ENCODE peak calls at places on chromosome 1, in six cellular contexts. F is pancreas, B is thoracic aorta, N is PC-3, M is breast epithelium, P is fibroblast of lung. V is an unnamed sample.
A peak's percentile ranks its signal among the peaks of the same experiment; 100 is the strongest.

GRCh38 chr1:92536593-92537332 is 50.0 kb upstream of the GFI1 start:
- DNase-seq in F (no peak), B (no peak), N (peak; percentile 26), M (no peak), P (peak; percentile 55), V (no peak)

GRCh38 chr1:39154553-39155361 is 49.7 kb upstream of the MACF1 start:
- DNase-seq in F (no peak), B (no peak), N (peak; percentile 62), M (peak; percentile 63), P (peak; percentile 94), V (no peak)

GRCh38 chr1:235161685-235162327 is 756 bp upstream of the RBM34 start:
- DNase-seq in F (no peak), B (no peak), N (no peak), M (no peak), P (no peak), V (no peak)

GRCh38 chr1:81920245-81920740 is 119.6 kb downstream of the ADGRL2 start:
- DNase-seq in F (no peak), B (no peak), N (no peak), M (no peak), P (peak; percentile 78), V (no peak)

GRCh38 chr1:78667939-78668338 is 18.3 kb downstream of the IFI44 start:
- DNase-seq in F (no peak), B (no peak), N (no peak), M (no peak), P (no peak), V (no peak)

GRCh38 chr1:235011064-235011598 is 117.5 kb downstream of the TOMM20 start:
- DNase-seq in F (no peak), B (no peak), N (no peak), M (no peak), P (no peak), V (no peak)

GRCh38 chr1:214518387-214518786 is 33.0 kb downstream of the PTPN14 start:
- DNase-seq in F (no peak), B (no peak), N (no peak), M (no peak), P (no peak), V (no peak)

GRCh38 chr1:42913426-42914091 is 45.1 kb downstream of the SLC2A1 start:
- DNase-seq in F (no peak), B (no peak), N (peak; percentile 86), M (no peak), P (peak; percentile 88), V (peak; percentile 65)

GRCh38 chr1:9890224-9890731 is 19.8 kb downstream of the CTNNBIP1 start:
- DNase-seq in F (peak; percentile 81), B (no peak), N (peak; percentile 94), M (peak; percentile 58), P (peak; percentile 83), V (no peak)

GRCh38 chr1:89936694-89937093 is 58.2 kb upstream of the ZNF326 start:
- DNase-seq in F (no peak), B (no peak), N (no peak), M (no peak), P (no peak), V (no peak)

GRCh38 chr1:5312870-5313269 is 658.5 kb downstream of the AJAP1 start:
- DNase-seq in F (no peak), B (no peak), N (peak; percentile 10), M (no peak), P (no peak), V (no peak)

GRCh38 chr1:247373721-247374141 is 42.1 kb upstream of the ZNF496 start:
- DNase-seq in F (peak; percentile 68), B (no peak), N (no peak), M (no peak), P (peak; percentile 36), V (no peak)

GRCh38 chr1:201737350-201738060 is 91.5 kb upstream of the IPO9 start:
- DNase-seq in F (no peak), B (no peak), N (no peak), M (no peak), P (peak; percentile 84), V (no peak)

GRCh38 chr1:99645699-99646531 is at the start of gene PALMD:
- DNase-seq in F (peak; percentile 58), B (no peak), N (peak; percentile 60), M (peak; percentile 62), P (no peak), V (no peak)

GRCh38 chr1:234322979-234323378 is 50.3 kb upstream of the COA6 start:
- DNase-seq in F (no peak), B (no peak), N (peak; percentile 41), M (no peak), P (peak; percentile 15), V (peak; percentile 61)

GRCh38 chr1:15866696-15867687 is 19.5 kb downstream of the SPEN start:
- DNase-seq in F (no peak), B (no peak), N (no peak), M (no peak), P (peak; percentile 48), V (no peak)

GRCh38 chr1:213107613-213108012 is 56.6 kb downstream of the RPS6KC1 start:
- DNase-seq in F (no peak), B (no peak), N (no peak), M (no peak), P (no peak), V (no peak)

GRCh38 chr1:33096358-33097005 is 15.5 kb downstream of the AZIN2 start:
- DNase-seq in F (no peak), B (no peak), N (no peak), M (no peak), P (peak; percentile 72), V (no peak)

GRCh38 chr1:171286032-171286705 is 27.8 kb upstream of the FMO4 start:
- DNase-seq in F (no peak), B (no peak), N (peak; percentile 55), M (no peak), P (no peak), V (no peak)

GRCh38 chr1:171279234-171279633 is 30.9 kb downstream of the FMO1 start:
- DNase-seq in F (no peak), B (no peak), N (no peak), M (no peak), P (no peak), V (no peak)

GRCh38 chr1:171277534-171277933 is 29.2 kb downstream of the FMO1 start:
- DNase-seq in F (no peak), B (no peak), N (no peak), M (no peak), P (no peak), V (no peak)

GRCh38 chr1:171279678-171280077 is 31.4 kb downstream of the FMO1 start:
- DNase-seq in F (no peak), B (no peak), N (no peak), M (no peak), P (no peak), V (no peak)

DNA sequence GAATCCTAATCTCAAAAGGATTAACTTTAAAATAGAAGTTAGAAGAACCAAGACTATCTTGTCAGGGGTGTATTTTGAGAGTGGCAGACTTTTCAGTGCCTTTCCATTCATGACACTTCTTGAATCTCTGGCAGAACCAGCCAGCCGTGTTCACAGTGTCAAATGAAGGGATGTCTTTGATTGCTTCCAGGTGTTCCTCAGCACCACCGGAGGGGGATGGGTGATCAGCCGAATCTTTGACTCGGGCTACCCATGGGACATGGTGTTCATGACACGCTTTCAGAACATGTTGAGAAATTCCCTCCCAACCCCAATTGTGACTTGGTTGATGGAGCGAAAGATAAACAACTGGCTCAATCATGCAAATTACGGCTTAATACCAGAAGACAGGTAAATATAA is 32.3 kb downstream of the FMO1 start:
- DNase-seq in F (no peak), B (no peak), N (no peak), M (no peak), P (no peak), V (no peak)
- H3K4me3 ChIP-seq in F (no peak overlapping the region), B (no peak overlapping the region), N (no peak overlapping the region), M (no peak overlapping the region), P (no peak overlapping the region), V (no peak overlapping the region)

DNA sequence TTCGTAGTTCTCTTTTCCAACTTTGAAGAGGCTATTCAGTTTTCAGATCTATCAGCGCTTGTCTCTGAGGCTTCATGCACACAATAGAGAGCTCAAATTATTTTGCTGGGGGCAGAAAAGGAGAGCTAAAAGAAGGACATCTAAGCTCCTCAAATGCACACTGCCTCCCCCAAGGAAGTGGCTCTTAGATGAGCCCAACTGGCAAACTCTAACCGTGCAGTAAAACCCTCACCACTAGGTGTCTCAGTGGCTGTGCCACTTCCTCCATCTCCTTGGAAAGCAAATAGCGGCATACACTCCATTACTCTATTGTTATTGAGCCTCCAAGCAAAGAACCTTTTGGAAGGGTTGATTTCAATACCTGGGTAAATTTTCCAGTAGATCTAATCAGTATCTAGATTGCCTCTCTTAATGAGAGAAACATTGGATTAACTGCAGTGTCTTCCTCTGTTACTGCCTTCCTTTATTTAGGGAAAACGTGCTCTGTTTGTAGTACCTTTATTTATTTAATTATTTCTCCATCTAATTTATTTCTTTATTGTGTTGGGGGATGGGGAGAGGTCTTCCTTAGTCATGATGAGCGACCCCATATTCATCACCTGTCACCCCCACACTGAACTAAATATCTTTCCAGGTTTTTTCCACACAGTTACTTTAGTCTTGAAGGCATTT is 9.2 kb upstream of the SFPQ start:
- DNase-seq in F (no peak), B (peak; percentile 19), N (peak; percentile 86), M (peak; percentile 61), P (peak; percentile 86), V (peak; percentile 71)
- H3K4me3 ChIP-seq in F (no peak overlapping the region), B (peak overlapping the region; percentile 56), N (no peak overlapping the region), M (no peak overlapping the region), P (no peak overlapping the region), V (no peak overlapping the region)

DNA sequence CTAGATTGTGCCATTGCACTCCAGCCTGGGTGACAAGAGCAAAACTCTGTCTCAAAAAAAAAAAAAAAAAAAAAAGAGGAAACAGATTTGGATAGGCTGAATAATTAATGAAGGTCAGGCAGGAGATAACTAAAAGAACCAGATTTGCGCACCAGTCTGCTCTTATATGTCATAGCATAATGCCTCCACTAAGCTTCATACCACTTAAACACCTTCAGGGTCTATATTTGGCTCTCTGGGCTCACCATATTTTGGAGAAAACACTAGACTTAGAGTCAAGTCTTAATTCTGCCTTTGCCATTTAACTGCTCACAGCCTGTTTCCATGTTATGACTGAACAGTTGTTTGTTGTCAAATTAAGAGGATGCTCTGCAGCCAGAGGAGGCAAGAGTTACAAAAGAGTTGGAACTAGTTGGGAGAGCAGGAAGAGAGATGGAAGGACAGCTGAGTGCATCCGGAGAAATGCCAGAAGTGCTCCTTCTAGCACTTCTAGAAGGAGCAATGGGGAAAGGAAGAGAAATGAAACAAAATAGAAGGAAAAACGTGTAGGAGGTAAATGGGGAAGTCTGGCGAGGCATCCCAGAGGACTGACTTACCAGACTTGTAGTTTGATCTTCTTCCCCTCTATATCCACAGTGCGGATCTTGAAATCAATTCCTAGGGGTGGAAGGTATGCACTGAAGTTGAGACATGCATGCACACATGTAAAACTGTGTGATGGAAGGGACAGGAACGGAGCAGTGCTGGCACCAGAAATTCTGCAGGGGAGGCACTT is 1.8 kb downstream of the RAB13 start:
- DNase-seq in F (no peak), B (no peak), N (no peak), M (no peak), P (no peak), V (no peak)
- H3K4me3 ChIP-seq in F (no peak overlapping the region), B (peak overlapping the region; percentile 81), N (peak overlapping the region; percentile 74), M (peak overlapping the region; percentile 76), P (peak overlapping the region; percentile 71), V (no peak overlapping the region)

DNA sequence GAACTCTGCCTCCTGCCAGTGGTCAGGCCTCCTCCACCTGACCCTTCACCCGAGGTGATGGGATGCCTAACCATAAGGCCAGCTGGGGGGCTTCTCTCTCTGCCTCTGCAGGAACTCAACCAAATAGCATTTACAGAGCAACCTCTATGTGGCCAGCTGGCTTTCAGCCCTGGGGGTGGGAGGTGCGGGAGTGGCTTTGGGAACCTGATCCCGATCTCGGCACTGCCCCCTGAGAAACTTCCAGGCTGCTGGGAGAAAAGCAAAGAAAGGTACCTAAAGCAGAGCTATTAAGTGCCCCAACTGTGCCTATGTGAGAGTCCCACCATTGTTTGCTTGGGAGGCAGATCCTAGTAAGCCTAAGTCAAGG is 7.1 kb downstream of the KRTCAP2 start:
- DNase-seq in F (no peak), B (no peak), N (no peak), M (no peak), P (no peak), V (no peak)
- H3K4me3 ChIP-seq in F (no peak overlapping the region), B (no peak overlapping the region), N (no peak overlapping the region), M (no peak overlapping the region), P (no peak overlapping the region), V (no peak overlapping the region)